ENCODE peak calls at places on chromosomes 12 and 14, in ten cellular contexts. L, A, N, O, B, D, J, F, I and P are unnamed samples.
A peak's percentile ranks its signal among the peaks of the same experiment; 100 is the strongest.

GRCh38 chr12:66602483-66603143 is 76.3 kb downstream of the GRIP1 start:
- DNase-seq in B (no peak), J (no peak), N (no peak), L (no peak), O (no peak), F (no peak), A (no peak), D (no peak), I (no peak), P (no peak)

GRCh38 chr14:90774316-90774715 is 41.9 kb downstream of the TTC7B start:
- DNase-seq in A (no peak), I (no peak), N (no peak), O (no peak), B (no peak), L (no peak), F (no peak), D (no peak), J (no peak), P (no peak)

GRCh38 chr12:94856324-94856723 is 147.2 kb downstream of the NDUFA12 start:
- DNase-seq in A (no peak), F (no peak), D (no peak), B (no peak), L (no peak), I (no peak), N (no peak), O (no peak), J (no peak), P (no peak)

GRCh38 chr14:23457587-23458445 is 11.7 kb upstream of the NGDN start:
- DNase-seq in F (no peak), A (no peak), L (no peak), J (no peak), O (peak; percentile 61), N (no peak), B (no peak), I (no peak), D (no peak), P (no peak)

GRCh38 chr12:75738486-75738885 is 227.1 kb upstream of the KRR1 start:
- DNase-seq in L (no peak), J (no peak), F (peak; percentile 22), D (no peak), I (no peak), B (no peak), N (no peak), O (no peak), A (no peak), P (no peak)

GRCh38 chr12:6072302-6072752 is 52.1 kb downstream of the VWF start:
- DNase-seq in L (no peak), F (no peak), A (no peak), N (no peak), D (no peak), O (no peak), B (peak; percentile 58), I (peak; percentile 41), J (no peak), P (no peak)

GRCh38 chr12:93742086-93742934 is 65.1 kb downstream of the CRADD start:
- DNase-seq in I (peak; percentile 94), N (peak; percentile 38), O (peak; percentile 70), L (peak; percentile 29), F (peak; percentile 61), B (peak; percentile 86), A (peak; percentile 74), D (peak; percentile 77), J (peak; percentile 18), P (no peak)

GRCh38 chr12:31466768-31467167 is 124.2 kb downstream of the DENND5B start:
- DNase-seq in L (no peak), O (no peak), I (no peak), F (no peak), N (no peak), D (no peak), B (no peak), A (no peak), J (no peak), P (no peak)

GRCh38 chr12:86729798-86730197 is 473.6 kb upstream of the MGAT4C start:
- DNase-seq in J (no peak), L (no peak), O (no peak), B (no peak), D (no peak), A (no peak), I (no peak), N (no peak), F (no peak), P (no peak)

GRCh38 chr12:45130881-45131281 is 80.0 kb upstream of the DBX2 start:
- DNase-seq in A (no peak), O (peak; percentile 11), D (no peak), J (peak; percentile 54), N (peak; percentile 56), I (no peak), B (peak; percentile 30), F (peak; percentile 19), L (peak; percentile 63), P (no peak)

GRCh38 chr12:118359541-118359915 is 13.2 kb downstream of the TAOK3 start:
- DNase-seq in L (no peak), J (peak; percentile 80), B (no peak), D (no peak), I (no peak), F (no peak), A (no peak), N (no peak), O (peak; percentile 38), P (no peak)

GRCh38 chr14:27686137-27686536 is 1080.5 kb upstream of the FOXG1 start:
- DNase-seq in J (no peak), B (no peak), I (no peak), O (no peak), N (no peak), A (no peak), L (no peak), F (no peak), D (no peak), P (no peak)

GRCh38 chr12:58616618-58617017 is 303.7 kb downstream of the LRIG3 start:
- DNase-seq in O (no peak), I (no peak), F (no peak), L (no peak), B (no peak), D (no peak), A (no peak), J (no peak), N (no peak), P (no peak)

GRCh38 chr12:52925717-52926595 is 21.1 kb upstream of the KRT8 start:
- DNase-seq in A (no peak), I (no peak), B (no peak), O (peak; percentile 73), F (no peak), J (no peak), L (no peak), N (no peak), D (peak; percentile 71), P (no peak)

GRCh38 chr12:52054231-52054837 is 3.1 kb downstream of the NR4A1 start:
- DNase-seq in N (no peak), D (peak; percentile 62), A (no peak), F (no peak), O (peak; percentile 58), B (no peak), I (peak; percentile 88), L (no peak), J (no peak), P (no peak)

GRCh38 chr14:92605274-92605940 is 91.8 kb downstream of the RIN3 start:
- DNase-seq in D (no peak), F (no peak), L (no peak), B (no peak), J (no peak), I (no peak), O (no peak), A (no peak), N (no peak), P (no peak)
- TF ChIP-seq POLR2AphosphoS5 in D (no peak), F (no peak), L (no peak), B (no peak), J (no peak), I (no peak), O (no peak), A (no peak), N (no peak), P (no peak)

DNA sequence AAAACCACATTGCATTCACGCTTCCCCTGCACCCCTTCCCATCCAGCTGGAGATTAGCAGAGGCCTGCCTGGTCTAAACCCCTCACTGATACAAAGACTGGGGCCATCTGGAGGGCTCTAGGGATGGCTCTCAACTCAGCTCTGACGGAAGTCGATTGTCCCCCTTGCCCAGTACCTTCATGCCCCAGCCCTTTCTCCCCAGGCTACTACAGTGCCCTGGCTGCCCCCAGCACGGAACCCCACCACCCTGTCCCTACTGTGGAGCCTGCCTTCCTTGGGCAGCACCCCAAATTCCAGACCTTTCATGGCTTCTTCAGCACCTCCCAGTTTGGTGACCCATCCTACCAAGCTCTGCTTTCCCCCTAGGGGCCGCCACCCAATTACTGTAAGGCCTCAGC is 25.6 kb downstream of the ZFP36L1 start:
- DNase-seq in J (no peak), O (no peak), A (peak; percentile 36), L (no peak), I (no peak), D (no peak), N (no peak), B (no peak), F (no peak), P (no peak)
- TF ChIP-seq POLR2AphosphoS5 in J (no peak), O (no peak), A (no peak), L (no peak), I (no peak), D (no peak), N (no peak), B (no peak), F (no peak), P (no peak)

GRCh38 chr14:21300892-21301291 is 21.0 kb downstream of the RPGRIP1 start:
- DNase-seq in J (peak; percentile 24), F (peak; percentile 41), O (peak; percentile 48), B (no peak), I (peak; percentile 86), N (no peak), D (peak; percentile 29), L (no peak), A (no peak), P (no peak)
- TF ChIP-seq POLR2AphosphoS5 in J (no peak), F (no peak), O (no peak), B (no peak), I (no peak), N (no peak), D (no peak), L (no peak), A (no peak), P (no peak)

GRCh38 chr14:95150910-95151309 is 6.4 kb downstream of the DICER1 start:
- DNase-seq in I (no peak), B (no peak), L (no peak), A (no peak), O (no peak), F (no peak), N (no peak), J (no peak), D (no peak), P (no peak)

GRCh38 chr14:95144849-95145248 is 12.5 kb downstream of the DICER1 start:
- DNase-seq in F (no peak), I (no peak), O (no peak), B (no peak), N (no peak), L (no peak), J (no peak), D (no peak), A (no peak), P (no peak)

GRCh38 chr14:95149441-95149840 is 7.9 kb downstream of the DICER1 start:
- DNase-seq in F (no peak), D (no peak), N (no peak), L (no peak), J (no peak), B (no peak), I (no peak), O (no peak), A (no peak), P (no peak)

GRCh38 chr14:95146079-95146771 is 11.1 kb downstream of the DICER1 start:
- DNase-seq in L (no peak), F (no peak), I (peak; percentile 20), D (no peak), A (no peak), B (peak; percentile 77), O (peak; percentile 74), J (peak; percentile 42), N (no peak), P (no peak)

GRCh38 chr14:95147597-95147996 is 9.7 kb downstream of the DICER1 start:
- DNase-seq in I (no peak), D (no peak), N (no peak), L (no peak), J (no peak), F (no peak), B (no peak), A (no peak), O (no peak), P (no peak)
- TF ChIP-seq POLR2AphosphoS5 in I (no peak), D (no peak), N (no peak), L (no peak), J (no peak), F (no peak), B (no peak), A (no peak), O (no peak), P (no peak)